ENCODE peak calls at places on chromosomes 5 and 9, in four cellular contexts. N is stomach, L is prostate gland, B is RWPE2. K is an unnamed sample.

GRCh38 chr5:131206061-131206460 is 35.3 kb downstream of the LYRM7 start:
- DNase-seq in N (no peak), L (no peak), B (no peak), K (no peak)

GRCh38 chr5:153782589-153783238 is 256.0 kb downstream of the FAM114A2 start:
- DNase-seq in N (no peak), L (no peak), B (no peak), K (no peak)

GRCh38 chr5:4116834-4117233 is 521.2 kb downstream of the IRX1 start:
- DNase-seq in N (no peak), L (no peak), B (no peak), K (no peak)

GRCh38 chr5:71631070-71631469 is 43.9 kb downstream of the MCCC2 start:
- DNase-seq in N (no peak), L (no peak), B (no peak), K (no peak)

GRCh38 chr5:109455598-109456096 is 45.9 kb upstream of the PJA2 start:
- DNase-seq in N (no peak), L (peak; percentile 87), B (peak; percentile 96), K (peak; percentile 96)

GRCh38 chr9:34647651-34648050 is 1.2 kb downstream of the GALT start:
- DNase-seq in N (no peak), L (no peak), B (no peak), K (no peak)

GRCh38 chr5:81835813-81836458 is 85.0 kb upstream of the SSBP2 start:
- DNase-seq in N (no peak), L (no peak), B (no peak), K (peak; percentile 40)

GRCh38 chr5:113172231-113172826 is 195.7 kb downstream of the DCP2 start:
- DNase-seq in N (no peak), L (no peak), B (no peak), K (no peak)

GRCh38 chr9:120904999-120905793 is 21.4 kb downstream of the TRAF1 start:
- DNase-seq in N (no peak), L (no peak), B (no peak), K (no peak)

GRCh38 chr9:137583347-137583746 is 4.6 kb upstream of the DPH7 start:
- DNase-seq in N (no peak), L (no peak), B (no peak), K (no peak)

GRCh38 chr5:75412111-75412990 is 75.3 kb downstream of the HMGCR start:
- DNase-seq in N (no peak), L (no peak), B (no peak), K (peak; percentile 7)

GRCh38 chr5:143887302-143887638 is 75.3 kb downstream of the HMHB1 start:
- DNase-seq in N (no peak), L (peak; percentile 9), B (no peak), K (no peak)

GRCh38 chr5:13944564-13945195 is at the start of gene DNAH5:
- DNase-seq in N (no peak), L (no peak), B (no peak), K (no peak)

GRCh38 chr9:95268681-95269080 is 48.8 kb downstream of the FANCC start:
- DNase-seq in N (no peak), L (peak; percentile 11), B (no peak), K (no peak)

GRCh38 chr5:72231989-72232703 is 87.9 kb downstream of the MRPS27 start:
- DNase-seq in N (no peak), L (peak; percentile 37), B (no peak), K (no peak)

GRCh38 chr5:10552183-10553143 is 11.4 kb upstream of the ANKRD33B start:
- DNase-seq in N (no peak), L (no peak), B (no peak), K (no peak)

GRCh38 chr5:73388371-73388684 is 60.2 kb downstream of the FOXD1 start:
- DNase-seq in N (no peak), L (no peak), B (no peak), K (no peak)

GRCh38 chr5:121299153-121299552 is 552.5 kb upstream of the FTMT start:
- DNase-seq in N (no peak), L (no peak), B (no peak), K (no peak)

GRCh38 chr5:86546582-86546981 is 71.2 kb upstream of the COX7C start:
- DNase-seq in N (no peak), L (no peak), B (no peak), K (no peak)

GRCh38 chr5:55913396-55914140 is 62.4 kb downstream of the IL31RA start:
- DNase-seq in N (no peak), L (no peak), B (no peak), K (peak; percentile 54)

GRCh38 chr5:150254363-150255154 is 35.0 kb downstream of the CAMK2A start:
- DNase-seq in N (no peak), L (no peak), B (no peak), K (no peak)

GRCh38 chr5:7690557-7690956 is 160.4 kb downstream of the CFAP90 start:
- DNase-seq in N (no peak), L (no peak), B (no peak), K (no peak)

GRCh38 chr5:137565450-137565849 is 66.3 kb upstream of the SPOCK1 start:
- DNase-seq in N (no peak), L (no peak), B (no peak), K (no peak)

GRCh38 chr5:73007051-73007450 is 51.2 kb downstream of the FCHO2 start:
- DNase-seq in N (no peak), L (no peak), B (no peak), K (no peak)

GRCh38 chr5:181130832-181131496 is at the start of gene OR2V1:
- DNase-seq in N (no peak), L (no peak), B (peak; percentile 45), K (no peak)

DNA sequence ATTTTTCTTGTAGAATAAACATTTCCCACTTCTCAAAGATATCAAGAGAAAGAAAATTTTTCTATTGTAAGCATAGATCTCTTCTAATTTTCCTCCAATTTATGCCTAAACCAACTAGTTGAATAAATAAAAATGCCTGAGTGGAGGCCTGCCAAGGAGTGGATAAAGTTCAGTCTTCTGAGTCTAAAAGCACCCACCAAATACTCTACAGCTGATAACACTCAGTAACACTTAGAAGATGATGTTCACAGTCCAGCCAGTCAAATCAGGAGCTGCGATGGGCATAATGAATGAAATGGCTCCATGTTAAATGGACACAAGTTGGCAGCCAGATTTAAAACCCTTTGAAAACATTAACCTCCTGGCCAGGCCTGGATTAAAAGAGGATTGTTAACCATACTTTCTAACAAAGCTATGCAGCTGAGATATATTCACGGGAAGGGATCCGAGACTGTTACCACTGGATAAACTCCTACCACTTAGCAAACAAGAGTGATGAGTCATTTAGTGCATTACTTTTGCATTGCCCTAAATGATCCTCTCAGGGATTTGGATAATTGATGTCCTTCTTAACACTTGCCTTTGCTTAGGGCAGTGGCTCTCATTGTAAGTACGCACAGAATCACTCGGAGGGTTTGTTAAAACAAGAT is 63.7 kb upstream of the CCDC112 start:
- DNase-seq in N (no peak), L (no peak), B (no peak), K (no peak)
- H3K4me3 ChIP-seq in N (no peak overlapping the region), L (no peak overlapping the region), B (no peak overlapping the region), K (no peak overlapping the region)

GRCh38 chr9:110183208-110184145 is 24.5 kb downstream of the C9orf152 start:
- DNase-seq in N (peak; percentile 79), L (peak; percentile 85), B (no peak), K (no peak)
- TF ChIP-seq CTCF in N (no peak), L (peak; percentile 62), B (peak; percentile 83), K (peak; percentile 86)

GRCh38 chr9:111250836-111251452 is 79.1 kb downstream of the OR2K2 start:
- DNase-seq in N (no peak), L (no peak), B (no peak), K (no peak)
- H3K4me3 ChIP-seq in N (no peak overlapping the region), L (no peak overlapping the region), B (no peak overlapping the region), K (no peak overlapping the region)

GRCh38 chr5:103587185-103587748 is 24.7 kb upstream of the NUDT12 start:
- DNase-seq in N (no peak), L (no peak), B (no peak), K (no peak)

GRCh38 chr5:103582364-103582763 is 19.8 kb upstream of the NUDT12 start:
- DNase-seq in N (no peak), L (no peak), B (no peak), K (no peak)
- TF ChIP-seq CTCF in N (no peak), L (no peak), B (peak; percentile 72), K (peak; percentile 64)

DNA sequence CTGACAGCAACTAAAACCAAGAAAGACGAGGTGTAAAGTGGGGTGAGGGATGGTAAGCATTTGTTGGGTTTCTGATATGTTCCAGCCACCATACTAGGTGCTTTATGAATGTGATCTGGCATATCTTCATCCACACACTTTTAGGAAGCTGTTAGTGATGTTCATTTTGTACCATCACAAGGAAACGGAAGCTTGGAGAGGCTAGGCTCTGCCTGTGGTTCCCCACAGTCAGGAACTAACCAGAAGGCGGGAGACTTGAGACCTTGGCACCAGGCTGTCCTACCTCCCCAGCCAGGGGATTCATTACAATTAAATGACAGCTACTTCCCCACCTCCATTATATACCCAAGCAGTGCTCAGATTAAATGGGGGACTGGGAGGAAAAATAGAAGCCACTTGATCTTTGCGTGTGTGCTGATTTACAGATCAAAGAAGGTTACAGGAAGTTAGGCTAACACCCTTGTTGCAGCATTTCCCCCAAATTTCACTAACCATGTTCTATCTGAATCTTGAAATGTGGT is 43.0 kb downstream of the SFXN1 start:
- DNase-seq in N (no peak), L (no peak), B (no peak), K (no peak)
- H3K4me3 ChIP-seq in N (no peak overlapping the region), L (no peak overlapping the region), B (no peak overlapping the region), K (no peak overlapping the region)

DNA sequence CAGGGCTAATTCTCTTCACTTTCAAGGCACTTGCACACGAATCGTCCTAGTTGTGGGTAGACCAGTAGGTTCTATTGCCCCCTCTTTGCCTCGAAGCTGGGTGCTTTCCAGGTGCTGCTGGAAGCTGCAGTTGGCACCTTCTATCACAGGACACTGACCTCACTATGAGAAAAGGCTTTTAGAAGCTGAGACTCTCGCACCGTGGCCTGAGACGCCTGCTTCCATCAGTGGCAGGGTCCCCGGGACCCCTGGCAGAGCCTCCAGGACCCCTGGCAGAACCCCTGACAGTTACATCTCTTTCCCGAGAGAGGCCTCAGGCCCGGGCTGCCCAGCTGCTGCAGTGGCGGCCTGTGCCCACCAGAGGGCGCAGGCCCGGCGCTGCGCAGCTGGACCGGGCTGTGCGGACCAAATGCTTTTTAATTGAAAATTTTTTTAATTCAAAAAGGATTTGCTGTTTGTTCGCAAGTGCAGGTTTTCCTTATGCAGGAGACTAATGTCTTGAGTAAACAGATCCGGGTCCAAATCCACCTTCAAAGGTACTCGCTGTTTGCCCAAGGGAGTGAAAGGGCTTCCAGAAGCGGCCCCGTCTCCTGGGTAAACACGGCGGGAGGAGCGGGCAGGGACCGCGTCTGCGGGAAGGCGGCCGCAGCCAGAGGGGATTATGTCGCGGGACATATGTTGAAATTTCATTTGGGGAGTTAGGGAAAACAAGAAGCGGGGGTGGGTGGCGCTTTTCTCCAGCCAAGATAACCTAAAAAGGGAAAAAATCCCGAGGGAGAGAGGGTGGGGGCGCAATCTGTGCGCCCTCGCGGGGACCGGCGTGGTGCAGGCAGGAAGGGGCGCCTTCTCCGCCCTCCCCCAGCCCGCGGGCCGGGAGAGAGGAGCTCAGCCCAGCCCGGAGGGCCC is 114.5 kb upstream of the LMX1B start:
- DNase-seq in N (peak; percentile 56), L (no peak), B (peak; percentile 42), K (no peak)
- TF ChIP-seq CTCF in N (no peak), L (peak; percentile 99), B (peak; percentile 99), K (peak; percentile 93)

GRCh38 chr9:125766468-125767221 is 19.5 kb downstream of the PBX3 start:
- DNase-seq in N (no peak), L (no peak), B (no peak), K (no peak)
- H3K4me3 ChIP-seq in N (no peak overlapping the region), L (no peak overlapping the region), B (no peak overlapping the region), K (no peak overlapping the region)